ENCODE peak calls at places on chromosomes 16 and 17, in nine cellular contexts. A, X, Y, K, T, L, D, F and V are unnamed samples.

GRCh38 chr17:74635418-74635817 is 11.9 kb upstream of the CD300E start:
- DNase-seq in K (no peak), Y (no peak), D (no peak), L (no peak), A (no peak), F (no peak), T (no peak), X (no peak), V (no peak)

GRCh38 chr17:4728124-4728523 is 3.1 kb upstream of the MED11 start:
- DNase-seq in D (no peak), T (no peak), K (no peak), L (no peak), Y (no peak), F (no peak), X (no peak), A (no peak), V (no peak)

GRCh38 chr16:84144301-84144858 is 597 bp downstream of the HSDL1 start:
- DNase-seq in X (peak; percentile 67), T (peak; percentile 32), Y (no peak), A (peak; percentile 19), F (peak; percentile 5), D (no peak), K (peak; percentile 37), L (no peak), V (peak; percentile 9)

GRCh38 chr17:3012926-3013581 is 50.4 kb downstream of the OR1D5 start:
- DNase-seq in L (peak; percentile 64), X (peak; percentile 84), Y (no peak), K (peak; percentile 30), F (peak; percentile 40), D (peak; percentile 80), A (peak; percentile 34), T (no peak), V (peak; percentile 65)

GRCh38 chr17:17360087-17360730 is 57.0 kb downstream of the NT5M start:
- DNase-seq in Y (no peak), D (no peak), F (no peak), A (no peak), K (no peak), T (no peak), X (no peak), L (no peak), V (no peak)

GRCh38 chr17:4204190-4204589 is 59.6 kb downstream of the ANKFY1 start:
- DNase-seq in T (no peak), Y (no peak), X (no peak), F (peak; percentile 72), A (no peak), D (no peak), L (no peak), K (no peak), V (peak; percentile 65)

GRCh38 chr17:79020631-79021301 is 3.2 kb upstream of the C1QTNF1 start:
- DNase-seq in T (no peak), X (no peak), A (no peak), Y (no peak), K (no peak), L (no peak), D (no peak), F (no peak), V (no peak)

GRCh38 chr17:19418312-19418992 is 7.4 kb downstream of the RNF112 start:
- DNase-seq in F (peak; percentile 62), L (peak; percentile 83), A (no peak), Y (no peak), T (no peak), D (no peak), X (no peak), K (no peak), V (no peak)

GRCh38 chr16:64826374-64826773 is 295.5 kb downstream of the CDH11 start:
- DNase-seq in F (peak; percentile 52), L (no peak), A (no peak), Y (no peak), X (no peak), K (no peak), T (no peak), D (no peak), V (peak; percentile 8)

GRCh38 chr16:24978370-24978914 is 36.7 kb downstream of the ARHGAP17 start:
- DNase-seq in L (no peak), D (no peak), F (no peak), X (no peak), Y (no peak), K (no peak), A (no peak), T (no peak), V (no peak)

GRCh38 chr16:797686-798085 is 2.8 kb downstream of the GNG13 start:
- DNase-seq in X (no peak), L (no peak), T (no peak), K (no peak), Y (no peak), A (no peak), F (no peak), D (no peak), V (no peak)

DNA sequence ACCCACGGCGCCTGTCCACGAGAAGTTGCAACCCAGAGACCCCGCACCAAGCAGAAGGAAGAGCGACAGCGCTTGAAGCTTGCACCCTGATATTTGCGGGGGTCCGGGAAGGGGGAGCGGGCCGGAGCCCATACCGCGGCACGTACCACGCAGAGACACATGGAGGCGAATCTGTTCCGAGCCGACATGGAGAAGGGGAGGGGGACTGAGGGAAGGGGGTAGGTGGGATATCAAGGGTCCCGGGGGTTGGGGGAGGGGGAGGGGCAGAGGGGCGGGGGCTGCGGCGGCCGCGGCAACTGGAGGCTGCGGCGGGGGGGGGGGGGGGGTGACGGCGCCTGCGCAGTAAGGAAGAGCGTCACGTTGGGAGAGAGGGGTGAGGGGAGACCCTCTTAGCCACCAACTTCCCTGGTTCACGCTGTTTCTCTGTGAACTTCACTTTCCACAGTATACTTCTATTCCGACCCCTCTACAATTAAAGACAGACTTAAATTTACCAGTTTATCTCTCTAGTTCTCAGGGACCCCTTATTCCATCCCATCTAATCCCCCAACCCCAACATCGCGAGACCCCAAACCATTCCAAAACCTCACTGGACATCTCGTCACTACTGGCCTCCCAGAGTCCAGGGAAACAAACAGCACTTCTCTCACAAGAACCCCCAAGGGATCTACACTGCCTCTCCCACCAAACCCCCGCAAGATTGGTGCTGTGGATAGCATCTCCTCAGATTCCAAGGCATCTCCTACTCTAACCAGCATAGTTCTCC is 7.9 kb downstream of the DLG4 start:
- DNase-seq in F (no peak), L (no peak), K (no peak), T (no peak), A (no peak), D (peak; percentile 27), Y (no peak), X (peak; percentile 82), V (no peak)
- H3K4me3 ChIP-seq in F (no peak overlapping the region), L (peak overlapping the region; percentile 26), K (no peak overlapping the region), T (no peak overlapping the region), A (no peak overlapping the region), D (no peak overlapping the region), Y (no peak overlapping the region), X (peak overlapping the region; percentile 40), V (no peak overlapping the region)

GRCh38 chr17:50219345-50219744 is 17.9 kb upstream of the COL1A1 start:
- DNase-seq in X (no peak), L (no peak), A (no peak), K (no peak), F (peak; percentile 90), D (no peak), T (no peak), Y (no peak), V (peak; percentile 94)

GRCh38 chr17:50220811-50221210 is 19.4 kb upstream of the COL1A1 start:
- DNase-seq in K (no peak), L (no peak), A (no peak), T (no peak), Y (no peak), D (no peak), X (no peak), F (no peak), V (no peak)

GRCh38 chr17:50218071-50218759 is 16.8 kb upstream of the COL1A1 start:
- DNase-seq in A (no peak), X (no peak), L (no peak), F (peak; percentile 65), D (no peak), T (no peak), K (no peak), Y (no peak), V (no peak)

GRCh38 chr17:50219939-50220465 is 18.6 kb upstream of the COL1A1 start:
- DNase-seq in D (no peak), A (no peak), K (no peak), Y (no peak), X (no peak), L (no peak), F (peak; percentile 75), T (no peak), V (peak; percentile 84)

DNA sequence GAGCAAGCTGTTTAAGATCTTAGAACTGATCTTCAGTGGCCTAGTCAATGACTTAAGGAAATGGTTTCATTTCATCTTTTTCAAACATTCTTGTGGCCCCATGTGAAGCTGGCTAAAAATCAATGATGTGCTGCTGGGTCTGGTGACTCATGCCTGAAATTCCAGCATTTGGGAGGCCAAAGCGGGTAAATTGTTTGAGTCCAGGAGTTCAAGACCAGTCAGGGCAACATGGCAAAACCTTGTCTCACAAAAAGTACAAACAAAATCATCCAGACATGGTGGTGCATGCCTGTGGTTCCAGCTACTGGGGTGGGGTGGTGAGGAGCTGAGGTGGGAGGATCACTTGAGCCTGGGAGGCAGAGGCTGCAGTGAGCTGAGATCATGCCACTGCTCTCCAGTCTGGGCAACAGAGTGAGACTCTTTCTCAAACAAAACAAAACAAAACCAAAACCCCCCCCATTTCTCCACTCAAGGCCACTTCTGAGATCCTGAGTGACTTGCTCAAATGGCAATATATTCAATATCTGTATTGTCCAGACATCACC is 17.4 kb upstream of the COL1A1 start:
- DNase-seq in D (no peak), T (no peak), X (no peak), A (no peak), L (peak; percentile 63), F (peak; percentile 96), K (no peak), Y (no peak), V (peak; percentile 97)
- H3K27ac ChIP-seq in D (peak overlapping the region; percentile 26), T (no peak overlapping the region), X (peak overlapping the region; percentile 100), A (no peak overlapping the region), L (peak overlapping the region; percentile 69), F (peak overlapping the region; percentile 65), K (no peak overlapping the region), Y (peak overlapping the region; percentile 80), V (peak overlapping the region; percentile 78)

GRCh38 chr17:27241346-27241946 is 52.5 kb upstream of the WSB1 start:
- DNase-seq in X (no peak), L (no peak), A (no peak), D (no peak), T (no peak), Y (no peak), F (peak; percentile 10), K (no peak), V (no peak)
- H3K4me3 ChIP-seq in X (no peak overlapping the region), L (no peak overlapping the region), A (no peak overlapping the region), D (no peak overlapping the region), T (no peak overlapping the region), Y (no peak overlapping the region), F (no peak overlapping the region), K (no peak overlapping the region), V (no peak overlapping the region)

GRCh38 chr17:48429638-48430586 is at the start of gene SKAP1:
- DNase-seq in D (no peak), X (peak; percentile 29), A (peak; percentile 73), L (no peak), Y (no peak), F (no peak), K (peak; percentile 74), T (peak; percentile 48), V (no peak)
- H3K27ac ChIP-seq in D (no peak within 1 kb of the TSS), X (no peak within 1 kb of the TSS), A (peak within 1 kb of the TSS; percentile 89), L (no peak within 1 kb of the TSS), Y (peak within 1 kb of the TSS; percentile 68), F (no peak within 1 kb of the TSS), K (peak within 1 kb of the TSS; percentile 86), T (peak within 1 kb of the TSS; percentile 89), V (no peak within 1 kb of the TSS)

GRCh38 chr17:7254511-7254910 is 2.5 kb downstream of the ELP5 start:
- DNase-seq in X (no peak), F (no peak), L (no peak), D (no peak), K (no peak), A (no peak), T (no peak), Y (no peak), V (no peak)
- H3K4me3 ChIP-seq in X (no peak overlapping the region), F (no peak overlapping the region), L (no peak overlapping the region), D (no peak overlapping the region), K (no peak overlapping the region), A (no peak overlapping the region), T (no peak overlapping the region), Y (no peak overlapping the region), V (no peak overlapping the region)